ENCODE peak calls at places on chromosomes 12 and 14, in nine cellular contexts. V is GM12891, F is upper lobe of left lung, U is transverse colon, P is K562, N is spleen, B is H1, G is HCT116, T is prostate gland. S is an unnamed sample.

GRCh38 chr14:40417777-40418401 is 985.7 kb upstream of the FBXO33 start:
- DNase-seq in V (peak), F (peak), U (no peak), P (peak), N (no peak), B (peak), G (peak), T (no peak), S (no peak)

GRCh38 chr14:77099425-77100167 is 1.5 kb downstream of the CIPC start:
- DNase-seq in V (no peak), F (no peak), U (no peak), P (peak), N (no peak), B (no peak), G (no peak), T (peak), S (no peak)

GRCh38 chr12:51275088-51275487 is 4.9 kb upstream of the SMAGP start:
- DNase-seq in V (no peak), F (no peak), U (peak), P (no peak), N (no peak), B (no peak), G (no peak), T (no peak), S (no peak)

GRCh38 chr12:53558631-53559030 is 51.3 kb upstream of the NPFF start:
- DNase-seq in V (no peak), F (no peak), U (no peak), P (no peak), N (no peak), B (no peak), G (no peak), T (no peak), S (no peak)

GRCh38 chr14:99389171-99389826 is 91.4 kb downstream of the SETD3 start:
- DNase-seq in V (peak), F (peak), U (peak), P (peak), N (no peak), B (peak), G (peak), T (peak), S (peak)

GRCh38 chr14:97107070-97107469 is 309.9 kb downstream of the VRK1 start:
- DNase-seq in V (no peak), F (no peak), U (no peak), P (no peak), N (no peak), B (no peak), G (peak), T (no peak), S (no peak)

GRCh38 chr12:117026921-117027250 is 72.3 kb downstream of the TESC start:
- DNase-seq in V (no peak), F (no peak), U (no peak), P (no peak), N (no peak), B (no peak), G (no peak), T (no peak), S (no peak)

GRCh38 chr12:110537605-110538409 is 35.7 kb downstream of the RAD9B start:
- DNase-seq in V (no peak), F (peak), U (peak), P (no peak), N (no peak), B (no peak), G (no peak), T (peak), S (no peak)

GRCh38 chr12:59344224-59344623 is 251.6 kb upstream of the SLC16A7 start:
- DNase-seq in V (no peak), F (no peak), U (no peak), P (no peak), N (no peak), B (no peak), G (no peak), T (no peak), S (no peak)

GRCh38 chr14:99628832-99629618 is 15.9 kb upstream of the HHIPL1 start:
- DNase-seq in V (peak), F (peak), U (peak), P (peak), N (peak), B (peak), G (peak), T (peak), S (peak)

GRCh38 chr12:96274331-96274730 is 80.2 kb downstream of the ELK3 start:
- DNase-seq in V (no peak), F (no peak), U (no peak), P (no peak), N (no peak), B (no peak), G (no peak), T (no peak), S (no peak)

GRCh38 chr12:14858513-14858912 is 15.2 kb upstream of the ART4 start:
- DNase-seq in V (no peak), F (no peak), U (no peak), P (no peak), N (no peak), B (no peak), G (no peak), T (no peak), S (no peak)

GRCh38 chr12:13727707-13728147 is 253.7 kb downstream of the GRIN2B start:
- DNase-seq in V (no peak), F (no peak), U (no peak), P (no peak), N (no peak), B (no peak), G (no peak), T (no peak), S (no peak)

GRCh38 chr14:101876539-101876938 is 87.8 kb upstream of the DYNC1H1 start:
- DNase-seq in V (peak), F (peak), U (peak), P (no peak), N (peak), B (no peak), G (no peak), T (peak), S (peak)

GRCh38 chr12:52703878-52704277 is 554 bp upstream of the KRT77 start:
- DNase-seq in V (no peak), F (no peak), U (no peak), P (no peak), N (no peak), B (no peak), G (no peak), T (no peak), S (no peak)

GRCh38 chr14:101716956-101717662 is 44.4 kb upstream of the PPP2R5C start:
- DNase-seq in V (no peak), F (peak), U (no peak), P (no peak), N (peak), B (no peak), G (no peak), T (no peak), S (no peak)

GRCh38 chr14:81638656-81639055 is 105.0 kb upstream of the SEL1L start:
- DNase-seq in V (no peak), F (no peak), U (no peak), P (no peak), N (no peak), B (no peak), G (no peak), T (no peak), S (no peak)

GRCh38 chr14:54909763-54910162 is 7.1 kb upstream of the GCH1 start:
- DNase-seq in V (no peak), F (no peak), U (no peak), P (no peak), N (no peak), B (no peak), G (no peak), T (no peak), S (no peak)

GRCh38 chr12:6821674-6822433 is at the start of gene GPR162:
- DNase-seq in V (no peak), F (no peak), U (peak), P (peak), N (no peak), B (peak), G (no peak), T (peak), S (peak)

GRCh38 chr12:122159879-122160278 is 14.1 kb downstream of the IL31 start:
- DNase-seq in V (no peak), F (no peak), U (no peak), P (peak), N (no peak), B (no peak), G (no peak), T (no peak), S (no peak)

GRCh38 chr14:69004731-69005431 is 25.8 kb upstream of the ACTN1 start:
- DNase-seq in V (no peak), F (no peak), U (no peak), P (no peak), N (no peak), B (no peak), G (no peak), T (no peak), S (no peak)

GRCh38 chr14:69713127-69713800 is 53.7 kb upstream of the SRSF5 start:
- DNase-seq in V (no peak), F (peak), U (peak), P (no peak), N (no peak), B (peak), G (no peak), T (peak), S (no peak)

GRCh38 chr14:68692916-68693771 is 99.7 kb downstream of the ZFP36L1 start:
- DNase-seq in V (no peak), F (peak), U (no peak), P (no peak), N (no peak), B (no peak), G (no peak), T (no peak), S (no peak)

GRCh38 chr14:22865424-22866215 is 5.9 kb upstream of the LRP10 start:
- DNase-seq in V (no peak), F (no peak), U (no peak), P (peak), N (peak), B (peak), G (no peak), T (no peak), S (peak)

GRCh38 chr12:110699591-110700445 is 10.9 kb upstream of the HVCN1 start:
- DNase-seq in V (no peak), F (no peak), U (no peak), P (peak), N (no peak), B (no peak), G (no peak), T (no peak), S (no peak)

GRCh38 chr12:108425238-108425795 is 86.2 kb upstream of the CMKLR1 start:
- DNase-seq in V (no peak), F (no peak), U (no peak), P (no peak), N (no peak), B (peak), G (no peak), T (no peak), S (no peak)

GRCh38 chr14:20934148-20934762 is 21.0 kb upstream of the RNASE2 start:
- DNase-seq in V (peak), F (peak), U (peak), P (peak), N (peak), B (peak), G (peak), T (no peak), S (peak)

GRCh38 chr14:102622262-102622885 is 29.9 kb downstream of the RCOR1 start:
- DNase-seq in V (no peak), F (no peak), U (peak), P (no peak), N (no peak), B (no peak), G (no peak), T (no peak), S (no peak)

GRCh38 chr12:22543246-22544037 is 900 bp downstream of the C2CD5 start:
- DNase-seq in V (no peak), F (peak), U (peak), P (peak), N (peak), B (peak), G (no peak), T (peak), S (peak)

GRCh38 chr14:74922752-74923401 is at the start of gene RPS6KL1:
- DNase-seq in V (peak), F (peak), U (peak), P (peak), N (peak), B (peak), G (peak), T (peak), S (peak)
- TF ChIP-seq POLR2A in V (no peak), F (no peak), U (no peak), P (peak), N (no peak), B (peak), G (no peak), T (no peak), S (no peak)

DNA sequence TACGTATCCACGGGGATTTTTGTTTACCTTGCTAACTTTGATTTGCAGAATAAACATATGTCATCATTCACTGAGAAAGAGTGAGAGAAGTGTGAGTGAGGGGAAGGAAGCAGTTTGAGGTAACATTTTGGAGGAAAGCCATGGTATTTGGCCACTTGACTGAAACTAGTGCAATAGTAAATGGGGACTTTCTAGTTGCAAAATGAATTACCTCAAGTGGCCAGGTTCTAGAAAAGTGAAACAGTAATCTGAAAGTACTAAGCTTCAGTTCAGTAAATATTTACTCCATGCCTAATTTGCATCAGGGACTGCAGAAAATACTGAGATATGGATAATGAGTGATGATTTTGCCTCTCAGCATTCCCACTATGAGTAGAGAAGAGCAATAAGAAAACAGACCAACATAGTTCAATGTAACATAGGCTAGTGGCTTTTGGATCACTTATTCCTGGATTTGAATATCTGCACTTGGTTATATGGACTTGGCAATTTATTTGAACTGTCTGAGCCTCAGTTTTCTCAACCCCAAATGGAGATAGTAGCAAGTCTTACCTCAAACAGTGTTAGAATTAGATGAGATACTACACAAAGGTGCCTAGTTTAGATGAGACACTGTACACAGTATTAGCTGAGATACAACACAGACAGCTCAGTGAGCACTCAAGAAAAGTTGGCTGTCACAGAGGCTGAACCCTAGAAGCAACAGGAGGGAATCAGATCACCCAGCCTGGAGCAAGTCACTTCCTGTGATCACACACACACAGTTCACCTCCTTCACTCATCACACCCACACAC is 439.1 kb downstream of the NPAS3 start:
- DNase-seq in V (no peak), F (no peak), U (no peak), P (no peak), N (no peak), B (no peak), G (no peak), T (no peak), S (no peak)
- TF ChIP-seq POLR2AphosphoS5 in V (no peak), F (no peak), U (no peak), P (no peak), N (no peak), B (no peak), G (no peak), T (no peak), S (no peak)

DNA sequence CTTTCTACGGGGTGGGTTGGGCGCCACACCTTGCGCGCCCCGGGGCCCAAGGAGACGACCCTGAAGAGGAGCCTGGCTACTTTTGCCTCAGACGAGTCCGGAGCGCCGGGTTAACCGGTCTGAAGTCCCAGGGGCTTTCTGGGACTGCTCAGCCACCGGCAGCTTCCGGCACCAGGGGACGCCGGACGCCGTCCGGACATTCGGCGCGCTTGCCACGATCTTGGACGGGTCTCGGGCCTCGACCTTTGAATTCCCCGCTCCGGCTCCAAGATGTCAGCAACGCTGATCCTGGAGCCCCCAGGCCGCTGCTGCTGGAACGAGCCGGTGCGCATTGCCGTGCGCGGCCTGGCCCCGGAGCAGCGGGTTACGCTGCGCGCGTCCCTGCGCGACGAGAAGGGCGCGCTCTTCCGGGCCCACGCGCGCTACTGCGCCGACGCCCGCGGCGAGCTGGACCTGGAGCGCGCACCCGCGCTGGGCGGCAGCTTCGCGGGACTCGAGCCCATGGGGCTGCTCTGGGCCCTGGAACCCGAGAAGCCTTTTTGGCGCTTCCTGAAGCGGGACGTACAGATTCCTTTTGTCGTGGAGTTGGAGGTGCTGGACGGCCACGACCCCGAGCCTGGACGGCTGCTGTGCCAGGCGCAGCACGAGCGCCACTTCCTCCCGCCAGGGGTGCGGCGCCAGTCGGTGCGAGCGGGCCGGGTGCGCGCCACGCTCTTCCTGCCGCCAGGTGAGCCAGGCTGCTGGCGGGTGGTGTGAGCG is at the start of gene ACOT4:
- DNase-seq in V (peak), F (peak), U (peak), P (no peak), N (peak), B (peak), G (no peak), T (no peak), S (peak)
- TF ChIP-seq POLR2A in V (no peak), F (no peak), U (no peak), P (no peak), N (no peak), B (no peak), G (no peak), T (no peak), S (peak)

DNA sequence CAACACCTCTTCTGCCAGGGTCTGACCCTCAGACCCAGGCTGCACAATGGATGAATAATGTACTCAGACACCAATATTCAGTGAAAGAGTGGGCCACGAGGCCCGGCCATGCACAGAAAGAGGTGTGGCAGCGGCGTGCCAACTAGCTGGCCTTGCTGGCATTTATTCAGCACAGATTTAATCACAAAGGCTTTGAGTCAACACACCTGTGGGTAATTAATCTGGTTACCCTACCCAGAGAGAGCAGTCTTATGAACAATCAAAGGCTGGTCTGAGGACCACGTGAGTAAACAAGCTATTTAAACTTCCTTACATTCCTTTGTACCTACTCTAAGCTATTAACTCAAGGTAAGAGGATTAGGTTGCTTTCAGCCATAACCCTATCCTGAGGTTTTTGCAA is 324.8 kb downstream of the C12orf50 start:
- DNase-seq in V (no peak), F (no peak), U (no peak), P (no peak), N (no peak), B (no peak), G (no peak), T (no peak), S (no peak)
- TF ChIP-seq POLR2AphosphoS5 in V (no peak), F (no peak), U (no peak), P (no peak), N (no peak), B (no peak), G (no peak), T (no peak), S (no peak)

GRCh38 chr12:90977224-90977623 is 22.2 kb upstream of the CCER1 start:
- DNase-seq in V (no peak), F (no peak), U (no peak), P (no peak), N (no peak), B (no peak), G (no peak), T (no peak), S (no peak)
- TF ChIP-seq POLR2A in V (no peak), F (no peak), U (no peak), P (no peak), N (no peak), B (no peak), G (no peak), T (no peak), S (no peak)

S was measured in GM12892.